ENCODE peak calls at places on chromosomes 16 and 17, in five cellular contexts. J is activated CD8-positive, alpha-beta memory T cell treated with anti-CD3 and anti-CD28 coated beads for 4 hours; Q is nephron progenitor cell; F is cardiac muscle cell; P is putamen. L is an unnamed sample.

GRCh38 chr17:79812969-79813825 is 16.3 kb upstream of the CBX8 start:
- DNase-seq in P (no peak), J (no peak), Q (peak; percentile 61), F (no peak), L (no peak)

GRCh38 chr17:30236807-30237206 is 1.3 kb upstream of the SLC6A4 start:
- DNase-seq in J (no peak), Q (peak; percentile 80), P (no peak), F (peak; percentile 86), L (peak; percentile 9)

GRCh38 chr17:39624313-39624712 is 2.4 kb upstream of the PPP1R1B start:
- DNase-seq in F (no peak), Q (no peak), P (peak; percentile 73), J (no peak), L (no peak)

GRCh38 chr16:53156516-53156915 is 101.7 kb downstream of the CHD9 start:
- DNase-seq in Q (no peak), J (no peak), P (peak; percentile 20), F (no peak), L (no peak)

GRCh38 chr17:65674246-65675045 is 113.0 kb upstream of the AXIN2 start:
- DNase-seq in P (no peak), J (no peak), Q (no peak), F (no peak), L (no peak)

GRCh38 chr16:70437017-70437581 is 1.8 kb downstream of the ST3GAL2 start:
- DNase-seq in Q (peak; percentile 76), J (no peak), P (no peak), F (peak; percentile 87), L (peak; percentile 27)

GRCh38 chr16:9065077-9065476 is 26.4 kb upstream of the HAPSTR1 start:
- DNase-seq in Q (no peak), J (no peak), P (no peak), F (no peak), L (no peak)

GRCh38 chr17:61878520-61878919 is 15.2 kb upstream of the BRIP1 start:
- DNase-seq in F (no peak), Q (no peak), J (no peak), P (no peak), L (no peak)

GRCh38 chr16:2082171-2082982 is 34.6 kb downstream of the TSC2 start:
- DNase-seq in F (no peak), J (no peak), Q (peak; percentile 35), P (no peak), L (no peak)

GRCh38 chr16:30552956-30553355 is 5.2 kb downstream of the ZNF764 start:
- DNase-seq in J (no peak), Q (no peak), F (no peak), P (no peak), L (no peak)

GRCh38 chr17:61411944-61412859 is 12.6 kb downstream of the TBX2 start:
- DNase-seq in F (peak; percentile 86), P (peak; percentile 73), J (peak; percentile 52), Q (peak; percentile 87), L (peak; percentile 77)

GRCh38 chr17:49252148-49252682 is 21.6 kb upstream of the PHOSPHO1 start:
- DNase-seq in F (peak; percentile 19), Q (no peak), P (no peak), J (no peak), L (peak; percentile 43)

GRCh38 chr17:67474081-67474661 is 97.1 kb downstream of the PITPNC1 start:
- DNase-seq in Q (no peak), J (no peak), P (no peak), F (no peak), L (no peak)

GRCh38 chr16:69223882-69224281 is 36.9 kb downstream of the SNTB2 start:
- DNase-seq in P (no peak), J (no peak), Q (no peak), F (no peak), L (no peak)

GRCh38 chr16:31061813-31062440 is 12.1 kb downstream of the ZNF668 start:
- DNase-seq in F (no peak), Q (no peak), P (no peak), J (no peak), L (no peak)

GRCh38 chr17:77502626-77503292 is 362.0 kb downstream of the SEC14L1 start:
- DNase-seq in F (no peak), P (no peak), J (no peak), Q (no peak), L (no peak)

GRCh38 chr17:18237461-18237860 is 12.0 kb downstream of the LLGL1 start:
- DNase-seq in F (no peak), P (no peak), J (no peak), Q (no peak), L (no peak)

GRCh38 chr17:40430272-40431230 is 12.7 kb upstream of the IGFBP4 start:
- DNase-seq in Q (no peak), P (no peak), J (no peak), F (no peak), L (no peak)

GRCh38 chr17:35214631-35215273 is 20.6 kb upstream of the SLC35G3 start:
- DNase-seq in P (no peak), Q (no peak), J (no peak), F (no peak), L (no peak)

GRCh38 chr17:19569785-19570496 is 36.3 kb downstream of the SLC47A1 start:
- DNase-seq in J (no peak), F (no peak), Q (no peak), P (no peak), L (no peak)

GRCh38 chr17:20189322-20189721 is 180.2 kb downstream of the SPECC1 start:
- DNase-seq in P (peak; percentile 98), Q (no peak), F (peak; percentile 14), J (no peak), L (no peak)

GRCh38 chr16:19284207-19284606 is 1.3 kb upstream of the CLEC19A start:
- DNase-seq in Q (no peak), P (peak; percentile 73), F (no peak), J (no peak), L (peak; percentile 24)

GRCh38 chr17:4573682-4574081 is 10.6 kb upstream of the SMTNL2 start:
- DNase-seq in P (no peak), J (no peak), Q (no peak), F (no peak), L (peak; percentile 70)

GRCh38 chr17:77476920-77477805 is 336.4 kb downstream of the SEC14L1 start:
- DNase-seq in Q (no peak), F (peak; percentile 60), J (no peak), P (no peak), L (peak; percentile 38)

GRCh38 chr16:31427441-31428276 is 501 bp downstream of the COX6A2 start:
- DNase-seq in Q (no peak), P (peak; percentile 65), F (no peak), J (peak; percentile 56), L (peak; percentile 59)

GRCh38 chr17:18108400-18109312 is at the start of gene MYO15A:
- DNase-seq in P (no peak), F (no peak), J (no peak), Q (no peak), L (no peak)

GRCh38 chr17:21214777-21215541 is 998 bp upstream of the TMEM11 start:
- DNase-seq in J (no peak), F (no peak), P (no peak), Q (peak; percentile 42), L (no peak)

GRCh38 chr16:50198802-50199410 is 45.8 kb downstream of the TENT4B start:
- DNase-seq in J (no peak), Q (no peak), F (no peak), P (no peak), L (no peak)

GRCh38 chr17:77572065-77572601 is 386.4 kb upstream of the TNRC6C start:
- DNase-seq in F (no peak), Q (no peak), P (no peak), J (no peak), L (no peak)

GRCh38 chr17:18246880-18247612 is 11.5 kb downstream of the FLII start:
- DNase-seq in J (no peak), P (no peak), F (peak; percentile 66), Q (peak; percentile 81), L (peak; percentile 25)

GRCh38 chr16:56041556-56042140 is 149.6 kb upstream of the GNAO1 start:
- DNase-seq in Q (peak; percentile 21), F (peak; percentile 73), P (no peak), J (no peak), L (peak; percentile 1)

GRCh38 chr16:56625943-56626654 is 518 bp downstream of the MT1E start:
- DNase-seq in F (no peak), J (no peak), P (no peak), Q (no peak), L (no peak)

GRCh38 chr16:25121824-25122600 is 10.5 kb downstream of the LCMT1 start:
- DNase-seq in J (no peak), P (no peak), Q (no peak), F (no peak), L (no peak)

GRCh38 chr17:32610027-32610650 is 123.3 kb downstream of the CDK5R1 start:
- DNase-seq in Q (no peak), J (no peak), F (no peak), P (no peak), L (no peak)

L was measured in Caki2.